ENCODE peak calls at places on chromosomes 13 and 19, in nine cellular contexts. L is suprapubic skin, E is ovary, P is A549, X is tibial nerve, G is GM12878, Z is stomach, T is upper lobe of left lung, Q is sigmoid colon. W is an unnamed sample.

GRCh38 chr19:18883530-18884304 is 12.2 kb downstream of the CERS1 start:
- DNase-seq in L (peak; percentile 46), E (no peak), P (no peak), X (no peak), G (no peak), Z (no peak), T (peak; percentile 68), Q (no peak), W (peak; percentile 62)

GRCh38 chr19:44912854-44913253 is 1.6 kb upstream of the APOC1 start:
- DNase-seq in L (no peak), E (peak; percentile 61), P (no peak), X (no peak), G (no peak), Z (no peak), T (no peak), Q (peak; percentile 79), W (peak; percentile 44)

GRCh38 chr19:8935460-8935859 is 74.7 kb downstream of the MUC16 start:
- DNase-seq in L (no peak), E (no peak), P (no peak), X (no peak), G (no peak), Z (no peak), T (no peak), Q (no peak), W (no peak)

GRCh38 chr19:19663292-19664120 is at the start of gene ATP13A1:
- DNase-seq in L (peak; percentile 98), E (peak; percentile 96), P (peak; percentile 55), X (peak; percentile 91), G (peak; percentile 92), Z (peak; percentile 96), T (peak; percentile 97), Q (peak; percentile 98), W (peak; percentile 96)

GRCh38 chr13:65064967-65065366 is 2165.2 kb downstream of the PCDH9 start:
- DNase-seq in L (no peak), E (no peak), P (no peak), X (no peak), G (no peak), Z (no peak), T (no peak), Q (no peak), W (no peak)

GRCh38 chr19:47322048-47322447 is 9.9 kb upstream of the C5AR2 start:
- DNase-seq in L (no peak), E (no peak), P (no peak), X (no peak), G (no peak), Z (no peak), T (no peak), Q (no peak), W (no peak)

GRCh38 chr13:106161186-106161585 is 374.3 kb downstream of the EFNB2 start:
- DNase-seq in L (no peak), E (no peak), P (no peak), X (no peak), G (no peak), Z (no peak), T (no peak), Q (no peak), W (no peak)

GRCh38 chr19:10766681-10767201 is 48.9 kb downstream of the DNM2 start:
- DNase-seq in L (no peak), E (peak; percentile 33), P (no peak), X (no peak), G (no peak), Z (peak; percentile 68), T (no peak), Q (no peak), W (no peak)

GRCh38 chr19:48683349-48683748 is 10.5 kb upstream of the NTN5 start:
- DNase-seq in L (no peak), E (peak; percentile 41), P (no peak), X (peak; percentile 33), G (no peak), Z (no peak), T (peak; percentile 32), Q (no peak), W (no peak)

GRCh38 chr19:42461700-42462324 is 19.1 kb upstream of the CXCL17 start:
- DNase-seq in L (no peak), E (no peak), P (no peak), X (no peak), G (no peak), Z (no peak), T (no peak), Q (no peak), W (no peak)

GRCh38 chr13:93859666-93860065 is 619.8 kb downstream of the DCT start:
- DNase-seq in L (no peak), E (no peak), P (no peak), X (no peak), G (no peak), Z (no peak), T (no peak), Q (no peak), W (no peak)

GRCh38 chr13:53126803-53127202 is 98.2 kb downstream of the OLFM4 start:
- DNase-seq in L (no peak), E (no peak), P (no peak), X (peak; percentile 69), G (no peak), Z (no peak), T (no peak), Q (peak; percentile 80), W (no peak)

GRCh38 chr13:28529836-28530235 is 34.9 kb upstream of the FLT1 start:
- DNase-seq in L (no peak), E (no peak), P (no peak), X (no peak), G (no peak), Z (no peak), T (no peak), Q (no peak), W (no peak)

GRCh38 chr13:100314132-100314910 is 225.4 kb downstream of the PCCA start:
- DNase-seq in L (no peak), E (no peak), P (no peak), X (no peak), G (no peak), Z (no peak), T (no peak), Q (no peak), W (no peak)

GRCh38 chr19:4136680-4137088 is 12.8 kb upstream of the MAP2K2 start:
- DNase-seq in L (no peak), E (no peak), P (no peak), X (no peak), G (no peak), Z (no peak), T (no peak), Q (no peak), W (peak; percentile 56)

GRCh38 chr19:4138445-4138844 is 14.5 kb upstream of the MAP2K2 start:
- DNase-seq in L (no peak), E (no peak), P (no peak), X (no peak), G (no peak), Z (no peak), T (no peak), Q (no peak), W (no peak)

GRCh38 chr19:4144666-4145261 is 8.7 kb upstream of the CREB3L3 start:
- DNase-seq in L (no peak), E (no peak), P (peak; percentile 56), X (no peak), G (no peak), Z (peak; percentile 32), T (peak; percentile 48), Q (no peak), W (peak; percentile 71)

GRCh38 chr19:4140237-4140711 is 13.2 kb upstream of the CREB3L3 start:
- DNase-seq in L (no peak), E (no peak), P (peak; percentile 88), X (no peak), G (no peak), Z (no peak), T (no peak), Q (no peak), W (peak; percentile 56)

GRCh38 chr19:4139614-4140236 is 13.7 kb upstream of the CREB3L3 start:
- DNase-seq in L (peak; percentile 84), E (peak; percentile 47), P (peak; percentile 76), X (peak; percentile 89), G (peak; percentile 48), Z (peak; percentile 91), T (peak; percentile 60), Q (peak; percentile 82), W (peak; percentile 94)
- TF ChIP-seq CTCF in L (peak; percentile 86), E (no peak), P (peak; percentile 52), X (peak; percentile 72), G (peak; percentile 85), Z (peak; percentile 75), T (peak; percentile 80), Q (peak; percentile 45), W (peak; percentile 92)

GRCh38 chr19:771332-771785 is 20.4 kb downstream of the MISP start:
- DNase-seq in L (no peak), E (no peak), P (no peak), X (no peak), G (no peak), Z (no peak), T (no peak), Q (no peak), W (no peak)
- TF ChIP-seq EP300 in L (no peak), E (no peak), P (no peak), X (no peak), G (no peak), Z (no peak), T (no peak), Q (no peak), W (no peak)

DNA sequence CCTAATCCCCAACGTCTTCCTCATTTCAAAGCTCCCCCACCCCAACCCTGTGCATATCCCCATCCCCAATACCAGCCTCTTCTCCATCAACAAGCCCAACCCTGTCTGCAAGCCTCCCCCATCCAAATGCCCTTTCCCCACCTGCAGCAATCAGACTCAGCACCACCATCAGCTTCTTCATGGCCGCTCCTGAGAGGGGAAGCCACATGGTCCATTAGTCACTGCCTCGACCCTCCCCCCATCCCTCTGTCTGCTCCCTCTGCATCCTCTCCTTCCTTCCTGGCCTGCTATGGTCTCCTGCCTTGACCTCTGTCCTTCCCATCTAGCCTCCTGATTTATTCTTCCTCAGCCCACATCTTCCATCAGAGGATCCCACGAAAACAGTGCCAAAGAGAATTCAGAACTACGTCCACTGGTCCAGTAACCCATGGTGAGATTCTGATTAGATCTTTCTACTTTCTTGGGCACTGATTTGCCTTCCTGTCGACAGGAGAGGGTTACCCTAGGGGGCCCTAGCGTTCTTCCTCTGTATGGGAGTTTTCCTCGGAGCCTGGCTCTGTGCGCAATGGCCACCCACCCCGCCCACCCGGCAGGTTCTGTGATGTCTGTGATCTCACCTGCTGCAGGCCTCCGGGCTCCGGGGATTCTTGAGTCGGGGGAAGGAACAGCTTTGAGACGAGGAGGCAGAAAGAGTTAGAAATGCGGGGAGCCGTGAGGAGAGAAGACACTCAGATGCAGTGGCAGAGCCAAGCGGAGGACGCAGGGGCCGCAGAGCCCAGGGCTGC is 1.3 kb downstream of the KLK6 start:
- DNase-seq in L (no peak), E (no peak), P (no peak), X (no peak), G (no peak), Z (no peak), T (no peak), Q (no peak), W (no peak)
- TF ChIP-seq CTCF in L (no peak), E (no peak), P (no peak), X (no peak), G (no peak), Z (no peak), T (no peak), Q (no peak), W (no peak)

DNA sequence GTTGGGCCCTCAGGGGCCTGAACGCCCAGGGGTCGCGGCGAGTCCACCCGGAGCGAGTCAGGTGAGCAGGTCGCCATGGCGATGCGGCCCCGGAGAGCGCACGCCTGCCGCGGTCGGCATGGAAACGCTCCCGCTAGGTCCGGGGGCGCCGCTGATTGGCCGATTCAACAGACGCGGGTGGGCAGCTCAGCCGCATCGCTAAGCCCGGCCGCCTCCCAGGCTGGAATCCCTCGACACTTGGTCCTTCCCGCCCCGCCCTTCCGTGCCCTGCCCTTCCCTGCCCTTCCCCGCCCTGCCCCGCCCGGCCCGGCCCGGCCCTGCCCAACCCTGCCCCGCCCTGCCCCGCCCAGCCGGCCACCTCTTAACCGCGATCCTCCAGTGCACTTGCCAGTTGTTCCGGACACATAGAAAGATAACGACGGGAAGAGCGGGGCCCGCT is at the start of gene CCNA1:
- DNase-seq in L (peak; percentile 70), E (no peak), P (no peak), X (no peak), G (no peak), Z (peak; percentile 25), T (no peak), Q (no peak), W (no peak)
- TF ChIP-seq EP300 in L (no peak), E (no peak), P (no peak), X (no peak), G (no peak), Z (no peak), T (no peak), Q (no peak), W (no peak)